ENCODE peak calls at places on chromosomes 3 and 15, in four cellular contexts. B is right cardiac atrium, W is Right ventricle myocardium inferior, G is left lung. K is an unnamed sample.

GRCh38 chr3:57977755-57978715 is 30.2 kb upstream of the FLNB start:
- ATAC-seq in B (peak; percentile 54), W (no peak), G (peak; percentile 55), K (no peak)

GRCh38 chr15:101397521-101398003 is 91.9 kb downstream of the PCSK6 start:
- ATAC-seq in B (peak; percentile 18), W (no peak), G (no peak), K (no peak)

GRCh38 chr15:76190070-76190564 is 121.2 kb downstream of the ETFA start:
- ATAC-seq in B (peak; percentile 7), W (no peak), G (no peak), K (no peak)

GRCh38 chr3:117150628-117151027 is 441.0 kb downstream of the TUSC7 start:
- ATAC-seq in B (no peak), W (no peak), G (peak; percentile 76), K (peak; percentile 65)

GRCh38 chr3:116569611-116570010 is 124.3 kb upstream of the LSAMP start:
- ATAC-seq in B (no peak), W (no peak), G (no peak), K (no peak)

GRCh38 chr15:89836255-89837133 is 21.8 kb upstream of the ANPEP start:
- ATAC-seq in B (peak; percentile 63), W (peak; percentile 53), G (peak; percentile 83), K (peak; percentile 77)

GRCh38 chr3:144034715-144035114 is 63.1 kb downstream of the DIPK2A start:
- ATAC-seq in B (no peak), W (no peak), G (no peak), K (no peak)

GRCh38 chr15:77541421-77542181 is 91.1 kb downstream of the LINGO1 start:
- ATAC-seq in B (peak; percentile 40), W (peak; percentile 20), G (peak; percentile 28), K (no peak)

GRCh38 chr3:186342197-186342596 is 19.8 kb downstream of the DGKG start:
- ATAC-seq in B (no peak), W (peak; percentile 42), G (peak; percentile 58), K (no peak)

GRCh38 chr3:58492385-58492970 is 582 bp downstream of the KCTD6 start:
- ATAC-seq in B (no peak), W (no peak), G (no peak), K (no peak)

GRCh38 chr15:74542192-74543042 is 1.4 kb downstream of the ARID3B start:
- ATAC-seq in B (no peak), W (no peak), G (no peak), K (no peak)

GRCh38 chr15:96321422-96322391 is 8.8 kb upstream of the NR2F2 start:
- ATAC-seq in B (peak; percentile 57), W (peak; percentile 53), G (peak; percentile 44), K (peak; percentile 35)

GRCh38 chr15:67067930-67068542 is 2.6 kb downstream of the SMAD3 start:
- ATAC-seq in B (no peak), W (no peak), G (no peak), K (no peak)

GRCh38 chr15:64034519-64034918 is 11.8 kb downstream of the DAPK2 start:
- ATAC-seq in B (no peak), W (no peak), G (no peak), K (no peak)

GRCh38 chr3:144221771-144222170 is 250.1 kb downstream of the DIPK2A start:
- ATAC-seq in B (no peak), W (no peak), G (no peak), K (no peak)

GRCh38 chr3:52047295-52047960 is 8.9 kb downstream of the DUSP7 start:
- ATAC-seq in B (peak; percentile 25), W (peak; percentile 21), G (peak; percentile 82), K (no peak)

GRCh38 chr3:100087203-100087602 is 27.1 kb downstream of the FILIP1L start:
- ATAC-seq in B (no peak), W (no peak), G (no peak), K (no peak)

GRCh38 chr3:31291818-31292217 is 240.9 kb upstream of the STT3B start:
- ATAC-seq in B (no peak), W (no peak), G (no peak), K (no peak)

GRCh38 chr3:126349611-126350501 is 7.4 kb downstream of the KLF15 start:
- ATAC-seq in B (no peak), W (no peak), G (peak; percentile 2), K (no peak)